ENCODE peak calls at places on chromosomes 13 and 19, in ten cellular contexts. One of them, this sample, is unnamed.

GRCh38 chr19:13299838-13300237 is 149.6 kb downstream of the IER2 start:
- DNase-seq in brain microvascular endothelial cell: no peak
- DNase-seq in MV-4-11: no peak
- DNase-seq in activated CD4-positive, alpha-beta T cell treated with anti-CD3 and anti-CD28 coated beads, Interleukin-2, amount 50 U/mL, for 48 hours: no peak
- DNase-seq in Panc1: no peak
- DNase-seq in H54: no peak
- DNase-seq in stimulated activated CD4-positive, alpha-beta T cell treated with anti-CD3 and anti-CD28 coated beads, Interleukin-2, amount 100 ng/mL, for 24 hours: no peak
- DNase-seq in stromal cell of bone marrow: no peak
- DNase-seq in smooth muscle cell of the brain vasculature: no peak
- DNase-seq in Daoy: no peak
- DNase-seq in this sample: peak

GRCh38 chr13:59394526-59394925 is 769.2 kb downstream of the DIAPH3 start:
- DNase-seq in MV-4-11: no peak
- DNase-seq in stimulated activated CD4-positive, alpha-beta T cell treated with anti-CD3 and anti-CD28 coated beads, Interleukin-2, amount 100 ng/mL, for 24 hours: no peak
- DNase-seq in Panc1: no peak
- DNase-seq in Daoy: no peak
- DNase-seq in stromal cell of bone marrow: no peak
- DNase-seq in H54: no peak
- DNase-seq in smooth muscle cell of the brain vasculature: no peak
- DNase-seq in brain microvascular endothelial cell: no peak
- DNase-seq in activated CD4-positive, alpha-beta T cell treated with anti-CD3 and anti-CD28 coated beads, Interleukin-2, amount 50 U/mL, for 48 hours: no peak
- DNase-seq in this sample: no peak

GRCh38 chr19:47511681-47512080 is 3.2 kb downstream of the NAPA start:
- DNase-seq in activated CD4-positive, alpha-beta T cell treated with anti-CD3 and anti-CD28 coated beads, Interleukin-2, amount 50 U/mL, for 48 hours: no peak
- DNase-seq in H54: no peak
- DNase-seq in brain microvascular endothelial cell: no peak
- DNase-seq in stromal cell of bone marrow: no peak
- DNase-seq in Daoy: no peak
- DNase-seq in smooth muscle cell of the brain vasculature: no peak
- DNase-seq in stimulated activated CD4-positive, alpha-beta T cell treated with anti-CD3 and anti-CD28 coated beads, Interleukin-2, amount 100 ng/mL, for 24 hours: no peak
- DNase-seq in MV-4-11: no peak
- DNase-seq in Panc1: no peak
- DNase-seq in this sample: no peak

GRCh38 chr19:38252935-38253691 is 3.1 kb downstream of the PPP1R14A start:
- DNase-seq in stimulated activated CD4-positive, alpha-beta T cell treated with anti-CD3 and anti-CD28 coated beads, Interleukin-2, amount 100 ng/mL, for 24 hours: no peak
- DNase-seq in Daoy: no peak
- DNase-seq in activated CD4-positive, alpha-beta T cell treated with anti-CD3 and anti-CD28 coated beads, Interleukin-2, amount 50 U/mL, for 48 hours: no peak
- DNase-seq in MV-4-11: no peak
- DNase-seq in brain microvascular endothelial cell: no peak
- DNase-seq in Panc1: no peak
- DNase-seq in stromal cell of bone marrow: no peak
- DNase-seq in H54: no peak
- DNase-seq in smooth muscle cell of the brain vasculature: no peak
- DNase-seq in this sample: no peak

GRCh38 chr19:7550987-7551761 is 15.7 kb downstream of the PNPLA6 start:
- DNase-seq in brain microvascular endothelial cell: peak
- DNase-seq in H54: no peak
- DNase-seq in Daoy: peak
- DNase-seq in stimulated activated CD4-positive, alpha-beta T cell treated with anti-CD3 and anti-CD28 coated beads, Interleukin-2, amount 100 ng/mL, for 24 hours: no peak
- DNase-seq in stromal cell of bone marrow: no peak
- DNase-seq in MV-4-11: no peak
- DNase-seq in Panc1: no peak
- DNase-seq in activated CD4-positive, alpha-beta T cell treated with anti-CD3 and anti-CD28 coated beads, Interleukin-2, amount 50 U/mL, for 48 hours: peak
- DNase-seq in smooth muscle cell of the brain vasculature: no peak
- DNase-seq in this sample: no peak

GRCh38 chr13:110856941-110857835 is 57.7 kb downstream of the ANKRD10 start:
- DNase-seq in activated CD4-positive, alpha-beta T cell treated with anti-CD3 and anti-CD28 coated beads, Interleukin-2, amount 50 U/mL, for 48 hours: no peak
- DNase-seq in smooth muscle cell of the brain vasculature: no peak
- DNase-seq in Daoy: no peak
- DNase-seq in stromal cell of bone marrow: no peak
- DNase-seq in Panc1: no peak
- DNase-seq in H54: no peak
- DNase-seq in MV-4-11: peak
- DNase-seq in brain microvascular endothelial cell: no peak
- DNase-seq in stimulated activated CD4-positive, alpha-beta T cell treated with anti-CD3 and anti-CD28 coated beads, Interleukin-2, amount 100 ng/mL, for 24 hours: no peak
- DNase-seq in this sample: no peak

GRCh38 chr19:55467236-55468053 is 2.9 kb upstream of the C19orf85 start:
- DNase-seq in stimulated activated CD4-positive, alpha-beta T cell treated with anti-CD3 and anti-CD28 coated beads, Interleukin-2, amount 100 ng/mL, for 24 hours: peak
- DNase-seq in H54: peak
- DNase-seq in MV-4-11: peak
- DNase-seq in activated CD4-positive, alpha-beta T cell treated with anti-CD3 and anti-CD28 coated beads, Interleukin-2, amount 50 U/mL, for 48 hours: peak
- DNase-seq in smooth muscle cell of the brain vasculature: no peak
- DNase-seq in brain microvascular endothelial cell: no peak
- DNase-seq in stromal cell of bone marrow: peak
- DNase-seq in Panc1: no peak
- DNase-seq in Daoy: peak
- DNase-seq in this sample: peak

GRCh38 chr19:3184847-3185481 is 766 bp upstream of the NCLN start:
- DNase-seq in Daoy: no peak
- DNase-seq in brain microvascular endothelial cell: peak
- DNase-seq in H54: peak
- DNase-seq in activated CD4-positive, alpha-beta T cell treated with anti-CD3 and anti-CD28 coated beads, Interleukin-2, amount 50 U/mL, for 48 hours: no peak
- DNase-seq in Panc1: no peak
- DNase-seq in MV-4-11: peak
- DNase-seq in stimulated activated CD4-positive, alpha-beta T cell treated with anti-CD3 and anti-CD28 coated beads, Interleukin-2, amount 100 ng/mL, for 24 hours: peak
- DNase-seq in smooth muscle cell of the brain vasculature: no peak
- DNase-seq in stromal cell of bone marrow: no peak
- DNase-seq in this sample: peak

GRCh38 chr13:49528161-49528560 is 32.4 kb downstream of the PHF11 start:
- DNase-seq in MV-4-11: peak
- DNase-seq in Panc1: no peak
- DNase-seq in smooth muscle cell of the brain vasculature: no peak
- DNase-seq in brain microvascular endothelial cell: no peak
- DNase-seq in stromal cell of bone marrow: no peak
- DNase-seq in Daoy: no peak
- DNase-seq in stimulated activated CD4-positive, alpha-beta T cell treated with anti-CD3 and anti-CD28 coated beads, Interleukin-2, amount 100 ng/mL, for 24 hours: no peak
- DNase-seq in H54: no peak
- DNase-seq in activated CD4-positive, alpha-beta T cell treated with anti-CD3 and anti-CD28 coated beads, Interleukin-2, amount 50 U/mL, for 48 hours: no peak
- DNase-seq in this sample: no peak

GRCh38 chr19:10079031-10079453 is 7.1 kb upstream of the SHFL start:
- DNase-seq in MV-4-11: no peak
- DNase-seq in stimulated activated CD4-positive, alpha-beta T cell treated with anti-CD3 and anti-CD28 coated beads, Interleukin-2, amount 100 ng/mL, for 24 hours: no peak
- DNase-seq in stromal cell of bone marrow: no peak
- DNase-seq in H54: no peak
- DNase-seq in activated CD4-positive, alpha-beta T cell treated with anti-CD3 and anti-CD28 coated beads, Interleukin-2, amount 50 U/mL, for 48 hours: no peak
- DNase-seq in brain microvascular endothelial cell: no peak
- DNase-seq in Panc1: no peak
- DNase-seq in smooth muscle cell of the brain vasculature: no peak
- DNase-seq in Daoy: no peak
- DNase-seq in this sample: no peak

GRCh38 chr13:31048521-31048920 is 113.2 kb downstream of the HSPH1 start:
- DNase-seq in stimulated activated CD4-positive, alpha-beta T cell treated with anti-CD3 and anti-CD28 coated beads, Interleukin-2, amount 100 ng/mL, for 24 hours: no peak
- DNase-seq in brain microvascular endothelial cell: no peak
- DNase-seq in MV-4-11: no peak
- DNase-seq in Daoy: no peak
- DNase-seq in H54: no peak
- DNase-seq in stromal cell of bone marrow: no peak
- DNase-seq in smooth muscle cell of the brain vasculature: no peak
- DNase-seq in Panc1: no peak
- DNase-seq in activated CD4-positive, alpha-beta T cell treated with anti-CD3 and anti-CD28 coated beads, Interleukin-2, amount 50 U/mL, for 48 hours: no peak
- DNase-seq in this sample: no peak

GRCh38 chr13:21086929-21087328 is 25.5 kb upstream of the LATS2 start:
- DNase-seq in brain microvascular endothelial cell: no peak
- DNase-seq in stimulated activated CD4-positive, alpha-beta T cell treated with anti-CD3 and anti-CD28 coated beads, Interleukin-2, amount 100 ng/mL, for 24 hours: no peak
- DNase-seq in H54: no peak
- DNase-seq in stromal cell of bone marrow: no peak
- DNase-seq in MV-4-11: no peak
- DNase-seq in activated CD4-positive, alpha-beta T cell treated with anti-CD3 and anti-CD28 coated beads, Interleukin-2, amount 50 U/mL, for 48 hours: no peak
- DNase-seq in Panc1: no peak
- DNase-seq in smooth muscle cell of the brain vasculature: no peak
- DNase-seq in Daoy: no peak
- DNase-seq in this sample: no peak

GRCh38 chr19:54420068-54420382 is 4.8 kb downstream of the TTYH1 start:
- DNase-seq in brain microvascular endothelial cell: no peak
- DNase-seq in stimulated activated CD4-positive, alpha-beta T cell treated with anti-CD3 and anti-CD28 coated beads, Interleukin-2, amount 100 ng/mL, for 24 hours: no peak
- DNase-seq in Daoy: no peak
- DNase-seq in stromal cell of bone marrow: no peak
- DNase-seq in smooth muscle cell of the brain vasculature: no peak
- DNase-seq in Panc1: no peak
- DNase-seq in activated CD4-positive, alpha-beta T cell treated with anti-CD3 and anti-CD28 coated beads, Interleukin-2, amount 50 U/mL, for 48 hours: no peak
- DNase-seq in H54: no peak
- DNase-seq in MV-4-11: no peak
- DNase-seq in this sample: no peak

GRCh38 chr13:35139591-35139990 is 197.5 kb downstream of the NBEA start:
- DNase-seq in stromal cell of bone marrow: no peak
- DNase-seq in brain microvascular endothelial cell: peak
- DNase-seq in Daoy: no peak
- DNase-seq in activated CD4-positive, alpha-beta T cell treated with anti-CD3 and anti-CD28 coated beads, Interleukin-2, amount 50 U/mL, for 48 hours: no peak
- DNase-seq in smooth muscle cell of the brain vasculature: peak
- DNase-seq in H54: no peak
- DNase-seq in MV-4-11: peak
- DNase-seq in Panc1: no peak
- DNase-seq in stimulated activated CD4-positive, alpha-beta T cell treated with anti-CD3 and anti-CD28 coated beads, Interleukin-2, amount 100 ng/mL, for 24 hours: no peak
- DNase-seq in this sample: no peak

GRCh38 chr13:99366075-99366987 is 59.1 kb upstream of the GPR183 start:
- DNase-seq in activated CD4-positive, alpha-beta T cell treated with anti-CD3 and anti-CD28 coated beads, Interleukin-2, amount 50 U/mL, for 48 hours: no peak
- DNase-seq in MV-4-11: no peak
- DNase-seq in brain microvascular endothelial cell: no peak
- DNase-seq in smooth muscle cell of the brain vasculature: no peak
- DNase-seq in H54: no peak
- DNase-seq in Daoy: no peak
- DNase-seq in Panc1: no peak
- DNase-seq in stromal cell of bone marrow: no peak
- DNase-seq in stimulated activated CD4-positive, alpha-beta T cell treated with anti-CD3 and anti-CD28 coated beads, Interleukin-2, amount 100 ng/mL, for 24 hours: no peak
- DNase-seq in this sample: no peak

GRCh38 chr19:18999896-19000620 is 33.3 kb downstream of the SUGP2 start:
- DNase-seq in brain microvascular endothelial cell: no peak
- DNase-seq in Daoy: no peak
- DNase-seq in stromal cell of bone marrow: no peak
- DNase-seq in Panc1: no peak
- DNase-seq in activated CD4-positive, alpha-beta T cell treated with anti-CD3 and anti-CD28 coated beads, Interleukin-2, amount 50 U/mL, for 48 hours: no peak
- DNase-seq in MV-4-11: no peak
- DNase-seq in smooth muscle cell of the brain vasculature: no peak
- DNase-seq in stimulated activated CD4-positive, alpha-beta T cell treated with anti-CD3 and anti-CD28 coated beads, Interleukin-2, amount 100 ng/mL, for 24 hours: no peak
- DNase-seq in H54: no peak
- DNase-seq in this sample: peak

GRCh38 chr19:3343619-3344502 is 22.5 kb upstream of the NFIC start:
- DNase-seq in MV-4-11: peak
- DNase-seq in activated CD4-positive, alpha-beta T cell treated with anti-CD3 and anti-CD28 coated beads, Interleukin-2, amount 50 U/mL, for 48 hours: peak
- DNase-seq in Daoy: peak
- DNase-seq in stromal cell of bone marrow: peak
- DNase-seq in Panc1: no peak
- DNase-seq in stimulated activated CD4-positive, alpha-beta T cell treated with anti-CD3 and anti-CD28 coated beads, Interleukin-2, amount 100 ng/mL, for 24 hours: peak
- DNase-seq in H54: peak
- DNase-seq in brain microvascular endothelial cell: peak
- DNase-seq in smooth muscle cell of the brain vasculature: no peak
- DNase-seq in this sample: peak

GRCh38 chr13:72463561-72463960 is 263.9 kb downstream of the MZT1 start:
- DNase-seq in Panc1: no peak
- DNase-seq in stromal cell of bone marrow: peak
- DNase-seq in brain microvascular endothelial cell: peak
- DNase-seq in MV-4-11: no peak
- DNase-seq in stimulated activated CD4-positive, alpha-beta T cell treated with anti-CD3 and anti-CD28 coated beads, Interleukin-2, amount 100 ng/mL, for 24 hours: no peak
- DNase-seq in activated CD4-positive, alpha-beta T cell treated with anti-CD3 and anti-CD28 coated beads, Interleukin-2, amount 50 U/mL, for 48 hours: no peak
- DNase-seq in H54: no peak
- DNase-seq in Daoy: no peak
- DNase-seq in smooth muscle cell of the brain vasculature: no peak
- DNase-seq in this sample: no peak

GRCh38 chr13:95516021-95516420 is 36.5 kb upstream of the CLDN10 start:
- DNase-seq in stimulated activated CD4-positive, alpha-beta T cell treated with anti-CD3 and anti-CD28 coated beads, Interleukin-2, amount 100 ng/mL, for 24 hours: no peak
- DNase-seq in activated CD4-positive, alpha-beta T cell treated with anti-CD3 and anti-CD28 coated beads, Interleukin-2, amount 50 U/mL, for 48 hours: no peak
- DNase-seq in Daoy: no peak
- DNase-seq in H54: no peak
- DNase-seq in Panc1: no peak
- DNase-seq in smooth muscle cell of the brain vasculature: no peak
- DNase-seq in MV-4-11: no peak
- DNase-seq in brain microvascular endothelial cell: no peak
- DNase-seq in stromal cell of bone marrow: no peak
- DNase-seq in this sample: no peak

GRCh38 chr13:51180853-51181511 is 41.2 kb upstream of the FAM124A start:
- DNase-seq in stimulated activated CD4-positive, alpha-beta T cell treated with anti-CD3 and anti-CD28 coated beads, Interleukin-2, amount 100 ng/mL, for 24 hours: no peak
- DNase-seq in Daoy: no peak
- DNase-seq in Panc1: no peak
- DNase-seq in MV-4-11: no peak
- DNase-seq in smooth muscle cell of the brain vasculature: no peak
- DNase-seq in H54: no peak
- DNase-seq in stromal cell of bone marrow: no peak
- DNase-seq in brain microvascular endothelial cell: no peak
- DNase-seq in activated CD4-positive, alpha-beta T cell treated with anti-CD3 and anti-CD28 coated beads, Interleukin-2, amount 50 U/mL, for 48 hours: no peak
- DNase-seq in this sample: no peak

GRCh38 chr13:33351324-33351723 is 65.8 kb upstream of the STARD13 start:
- DNase-seq in stimulated activated CD4-positive, alpha-beta T cell treated with anti-CD3 and anti-CD28 coated beads, Interleukin-2, amount 100 ng/mL, for 24 hours: no peak
- DNase-seq in H54: peak
- DNase-seq in activated CD4-positive, alpha-beta T cell treated with anti-CD3 and anti-CD28 coated beads, Interleukin-2, amount 50 U/mL, for 48 hours: no peak
- DNase-seq in smooth muscle cell of the brain vasculature: peak
- DNase-seq in MV-4-11: peak
- DNase-seq in Panc1: no peak
- DNase-seq in stromal cell of bone marrow: peak
- DNase-seq in Daoy: peak
- DNase-seq in brain microvascular endothelial cell: peak
- DNase-seq in this sample: no peak

GRCh38 chr13:49938274-49938673 is 2.1 kb upstream of the SPRYD7 start:
- DNase-seq in stimulated activated CD4-positive, alpha-beta T cell treated with anti-CD3 and anti-CD28 coated beads, Interleukin-2, amount 100 ng/mL, for 24 hours: no peak
- DNase-seq in brain microvascular endothelial cell: no peak
- DNase-seq in Daoy: no peak
- DNase-seq in stromal cell of bone marrow: no peak
- DNase-seq in activated CD4-positive, alpha-beta T cell treated with anti-CD3 and anti-CD28 coated beads, Interleukin-2, amount 50 U/mL, for 48 hours: no peak
- DNase-seq in H54: no peak
- DNase-seq in MV-4-11: peak
- DNase-seq in Panc1: no peak
- DNase-seq in smooth muscle cell of the brain vasculature: no peak
- DNase-seq in this sample: no peak

GRCh38 chr13:86976521-86977324 is 694.4 kb upstream of the SLITRK5 start:
- DNase-seq in stimulated activated CD4-positive, alpha-beta T cell treated with anti-CD3 and anti-CD28 coated beads, Interleukin-2, amount 100 ng/mL, for 24 hours: no peak
- DNase-seq in MV-4-11: no peak
- DNase-seq in Daoy: peak
- DNase-seq in smooth muscle cell of the brain vasculature: no peak
- DNase-seq in Panc1: no peak
- DNase-seq in stromal cell of bone marrow: no peak
- DNase-seq in brain microvascular endothelial cell: no peak
- DNase-seq in H54: no peak
- DNase-seq in activated CD4-positive, alpha-beta T cell treated with anti-CD3 and anti-CD28 coated beads, Interleukin-2, amount 50 U/mL, for 48 hours: no peak
- DNase-seq in this sample: no peak

GRCh38 chr13:49997935-49998334 is 1.1 kb downstream of the TRIM13 start:
- DNase-seq in brain microvascular endothelial cell: no peak
- DNase-seq in H54: no peak
- DNase-seq in Daoy: no peak
- DNase-seq in stimulated activated CD4-positive, alpha-beta T cell treated with anti-CD3 and anti-CD28 coated beads, Interleukin-2, amount 100 ng/mL, for 24 hours: no peak
- DNase-seq in Panc1: no peak
- DNase-seq in smooth muscle cell of the brain vasculature: no peak
- DNase-seq in stromal cell of bone marrow: no peak
- DNase-seq in activated CD4-positive, alpha-beta T cell treated with anti-CD3 and anti-CD28 coated beads, Interleukin-2, amount 50 U/mL, for 48 hours: no peak
- DNase-seq in MV-4-11: no peak
- DNase-seq in this sample: no peak

GRCh38 chr13:96428904-96429303 is 339.0 kb downstream of the HS6ST3 start:
- DNase-seq in activated CD4-positive, alpha-beta T cell treated with anti-CD3 and anti-CD28 coated beads, Interleukin-2, amount 50 U/mL, for 48 hours: no peak
- DNase-seq in Daoy: no peak
- DNase-seq in H54: no peak
- DNase-seq in MV-4-11: no peak
- DNase-seq in stromal cell of bone marrow: no peak
- DNase-seq in smooth muscle cell of the brain vasculature: no peak
- DNase-seq in stimulated activated CD4-positive, alpha-beta T cell treated with anti-CD3 and anti-CD28 coated beads, Interleukin-2, amount 100 ng/mL, for 24 hours: no peak
- DNase-seq in brain microvascular endothelial cell: no peak
- DNase-seq in Panc1: no peak
- DNase-seq in this sample: peak

GRCh38 chr13:25971499-25972145 is 80.2 kb downstream of the SHISA2 start:
- DNase-seq in Daoy: no peak
- DNase-seq in activated CD4-positive, alpha-beta T cell treated with anti-CD3 and anti-CD28 coated beads, Interleukin-2, amount 50 U/mL, for 48 hours: no peak
- DNase-seq in brain microvascular endothelial cell: no peak
- DNase-seq in H54: no peak
- DNase-seq in Panc1: no peak
- DNase-seq in stimulated activated CD4-positive, alpha-beta T cell treated with anti-CD3 and anti-CD28 coated beads, Interleukin-2, amount 100 ng/mL, for 24 hours: peak
- DNase-seq in MV-4-11: no peak
- DNase-seq in stromal cell of bone marrow: no peak
- DNase-seq in smooth muscle cell of the brain vasculature: no peak
- DNase-seq in this sample: no peak

GRCh38 chr13:80562423-80562822 is 221.5 kb upstream of the SPRY2 start:
- DNase-seq in smooth muscle cell of the brain vasculature: no peak
- DNase-seq in brain microvascular endothelial cell: no peak
- DNase-seq in Daoy: no peak
- DNase-seq in stromal cell of bone marrow: no peak
- DNase-seq in H54: no peak
- DNase-seq in activated CD4-positive, alpha-beta T cell treated with anti-CD3 and anti-CD28 coated beads, Interleukin-2, amount 50 U/mL, for 48 hours: no peak
- DNase-seq in Panc1: no peak
- DNase-seq in stimulated activated CD4-positive, alpha-beta T cell treated with anti-CD3 and anti-CD28 coated beads, Interleukin-2, amount 100 ng/mL, for 24 hours: no peak
- DNase-seq in MV-4-11: no peak
- DNase-seq in this sample: no peak

GRCh38 chr13:98206946-98207345 is 29.9 kb upstream of the RNF113B start:
- DNase-seq in H54: peak
- DNase-seq in stromal cell of bone marrow: peak
- DNase-seq in Panc1: no peak
- DNase-seq in Daoy: no peak
- DNase-seq in MV-4-11: no peak
- DNase-seq in brain microvascular endothelial cell: peak
- DNase-seq in smooth muscle cell of the brain vasculature: no peak
- DNase-seq in stimulated activated CD4-positive, alpha-beta T cell treated with anti-CD3 and anti-CD28 coated beads, Interleukin-2, amount 100 ng/mL, for 24 hours: no peak
- DNase-seq in activated CD4-positive, alpha-beta T cell treated with anti-CD3 and anti-CD28 coated beads, Interleukin-2, amount 50 U/mL, for 48 hours: no peak
- DNase-seq in this sample: no peak

This sample was measured in RPMI8226.